ENCODE peak calls at places on chromosome 2, in seven cellular contexts. U is K562, J is upper lobe of left lung, Z is stomach, O is GM23338, P is prostate gland, W is HCT116. D is an unnamed sample.

GRCh38 chr2:70942900-70943871 is 7.5 kb downstream of the ATP6V1B1 start:
- DNase-seq in U (no peak), J (peak), Z (no peak), O (no peak), P (no peak), W (no peak), D (no peak)

GRCh38 chr2:120480903-120481445 is 135.0 kb downstream of the INHBB start:
- DNase-seq in U (no peak), J (no peak), Z (no peak), O (no peak), P (peak), W (no peak), D (no peak)

GRCh38 chr2:74441111-74441689 is 537 bp downstream of the RTKN start:
- DNase-seq in U (no peak), J (no peak), Z (no peak), O (peak), P (no peak), W (no peak), D (no peak)

GRCh38 chr2:71157124-71157802 is 26.8 kb downstream of the MPHOSPH10 start:
- DNase-seq in U (peak), J (peak), Z (peak), O (peak), P (peak), W (peak), D (peak)

GRCh38 chr2:109382236-109382930 is 231.4 kb downstream of the SEPTIN10 start:
- DNase-seq in U (no peak), J (peak), Z (peak), O (no peak), P (no peak), W (no peak), D (no peak)

GRCh38 chr2:198100323-198100722 is 295.9 kb downstream of the PLCL1 start:
- DNase-seq in U (peak), J (no peak), Z (no peak), O (no peak), P (no peak), W (no peak), D (no peak)

GRCh38 chr2:12619975-12620374 is 96.8 kb upstream of the TRIB2 start:
- DNase-seq in U (no peak), J (no peak), Z (no peak), O (no peak), P (no peak), W (no peak), D (no peak)

GRCh38 chr2:133241231-133241575 is 327.1 kb downstream of the NCKAP5 start:
- DNase-seq in U (no peak), J (no peak), Z (no peak), O (no peak), P (no peak), W (no peak), D (no peak)

GRCh38 chr2:109322111-109322510 is 193.1 kb downstream of the SH3RF3 start:
- DNase-seq in U (no peak), J (peak), Z (peak), O (no peak), P (peak), W (no peak), D (peak)

GRCh38 chr2:119864318-119864717 is 104.6 kb downstream of the PTPN4 start:
- DNase-seq in U (no peak), J (no peak), Z (no peak), O (no peak), P (no peak), W (no peak), D (no peak)

GRCh38 chr2:8006181-8006580 is 675.7 kb upstream of the ID2 start:
- DNase-seq in U (no peak), J (no peak), Z (no peak), O (no peak), P (no peak), W (no peak), D (no peak)

GRCh38 chr2:214747992-214748391 is 61.5 kb downstream of the BARD1 start:
- DNase-seq in U (no peak), J (no peak), Z (no peak), O (no peak), P (no peak), W (no peak), D (no peak)

GRCh38 chr2:85795331-85796045 is 41.7 kb downstream of the ATOH8 start:
- DNase-seq in U (no peak), J (no peak), Z (no peak), O (no peak), P (no peak), W (no peak), D (peak)

GRCh38 chr2:45821558-45822271 is 170.2 kb downstream of the PRKCE start:
- DNase-seq in U (no peak), J (peak), Z (peak), O (no peak), P (peak), W (peak), D (peak)

GRCh38 chr2:190846746-190847145 is 33.9 kb upstream of the GLS start:
- DNase-seq in U (no peak), J (no peak), Z (no peak), O (no peak), P (no peak), W (no peak), D (no peak)

GRCh38 chr2:203853722-203854121 is 13.8 kb upstream of the CTLA4 start:
- DNase-seq in U (no peak), J (no peak), Z (no peak), O (no peak), P (no peak), W (no peak), D (no peak)

GRCh38 chr2:158656492-158657190 is 138.5 kb upstream of the DAPL1 start:
- DNase-seq in U (no peak), J (no peak), Z (no peak), O (no peak), P (no peak), W (no peak), D (no peak)

GRCh38 chr2:220000586-220000985 is 373.2 kb downstream of the SLC4A3 start:
- DNase-seq in U (no peak), J (no peak), Z (no peak), O (no peak), P (no peak), W (no peak), D (no peak)

GRCh38 chr2:158255257-158255656 is 153.6 kb downstream of the UPP2 start:
- DNase-seq in U (no peak), J (no peak), Z (no peak), O (no peak), P (no peak), W (no peak), D (no peak)

GRCh38 chr2:163187119-163187518 is 348.6 kb upstream of the KCNH7 start:
- DNase-seq in U (no peak), J (no peak), Z (no peak), O (no peak), P (no peak), W (no peak), D (no peak)

GRCh38 chr2:178111743-178112142 is 494 bp upstream of the RBM45 start:
- DNase-seq in U (no peak), J (no peak), Z (no peak), O (no peak), P (no peak), W (no peak), D (no peak)

GRCh38 chr2:33204945-33205344 is 258.2 kb downstream of the LTBP1 start:
- DNase-seq in U (no peak), J (no peak), Z (no peak), O (no peak), P (no peak), W (no peak), D (no peak)

GRCh38 chr2:68475110-68475509 is 7.7 kb downstream of the APLF start:
- DNase-seq in U (no peak), J (no peak), Z (no peak), O (no peak), P (no peak), W (no peak), D (no peak)

GRCh38 chr2:232455426-232456255 is at the start of gene ALPI:
- DNase-seq in U (peak), J (peak), Z (no peak), O (no peak), P (no peak), W (no peak), D (peak)

GRCh38 chr2:161418715-161419337 is 2.7 kb downstream of the TBR1 start:
- DNase-seq in U (no peak), J (no peak), Z (no peak), O (peak), P (no peak), W (no peak), D (peak)

GRCh38 chr2:43083710-43084698 is 142.4 kb downstream of the ZFP36L2 start:
- DNase-seq in U (peak), J (no peak), Z (no peak), O (peak), P (peak), W (no peak), D (no peak)

GRCh38 chr2:152042636-152043615 is 55.9 kb downstream of the CACNB4 start:
- DNase-seq in U (no peak), J (no peak), Z (no peak), O (peak), P (no peak), W (no peak), D (no peak)

GRCh38 chr2:215830313-215830712 is 183.0 kb downstream of the MREG start:
- DNase-seq in U (peak), J (peak), Z (peak), O (no peak), P (no peak), W (peak), D (peak)
- TF ChIP-seq POLR2AphosphoS5 in U (no peak), J (peak), Z (peak), O (no peak), P (no peak), W (no peak), D (no peak)

DNA sequence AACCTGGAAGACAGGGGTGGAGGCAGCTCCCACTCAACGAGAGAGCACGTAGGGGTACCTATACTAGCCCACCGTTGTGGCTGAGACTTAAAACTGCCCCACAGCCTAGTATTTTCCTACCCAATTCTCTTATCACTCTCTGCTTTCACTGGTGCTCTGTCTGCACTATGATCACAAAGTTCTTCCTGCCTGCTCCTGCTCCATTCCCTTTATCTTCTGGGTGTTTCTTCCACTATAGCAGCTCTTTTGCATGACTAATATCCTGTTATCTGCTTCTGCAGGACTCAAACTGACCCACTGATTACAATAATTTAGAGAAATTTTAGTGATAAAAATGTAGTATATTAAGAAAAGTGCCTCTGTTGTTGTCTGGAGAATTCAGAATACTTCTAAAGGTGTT is 184.8 kb downstream of the LRP1B start:
- DNase-seq in U (no peak), J (no peak), Z (no peak), O (no peak), P (no peak), W (no peak), D (no peak)
- TF ChIP-seq CTCF in U (no peak), J (no peak), Z (no peak), O (no peak), P (no peak), W (no peak), D (no peak)

GRCh38 chr2:39593439-39594393 is 72.0 kb upstream of the TMEM178A start:
- DNase-seq in U (no peak), J (peak), Z (peak), O (peak), P (peak), W (peak), D (no peak)
- TF ChIP-seq POLR2AphosphoS5 in U (no peak), J (no peak), Z (peak), O (no peak), P (peak), W (no peak), D (no peak)

GRCh38 chr2:25980951-25981350 is 1.3 kb downstream of the KIF3C start:
- DNase-seq in U (no peak), J (no peak), Z (no peak), O (no peak), P (no peak), W (no peak), D (no peak)
- TF ChIP-seq CTCF in U (no peak), J (no peak), Z (no peak), O (no peak), P (no peak), W (no peak), D (no peak)

DNA sequence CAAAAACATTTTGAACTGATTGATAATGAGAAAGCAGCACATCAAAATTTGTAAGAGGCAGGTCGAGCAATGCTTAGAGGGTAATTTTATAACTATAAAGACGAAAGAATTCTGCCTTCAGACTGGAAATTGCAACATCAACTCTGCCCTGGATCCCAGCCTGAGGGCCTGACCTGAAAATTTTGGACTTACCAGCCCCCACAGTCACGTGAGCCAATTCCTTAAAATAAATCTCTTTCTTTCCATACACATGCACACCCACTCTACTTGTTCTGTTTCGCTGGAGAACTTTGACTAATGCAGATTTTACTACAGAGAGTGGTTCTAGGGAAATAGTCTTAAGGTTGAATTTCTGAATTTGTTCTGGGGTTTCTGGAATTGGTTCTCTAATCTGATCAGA is 14.6 kb upstream of the ACOXL start:
- DNase-seq in U (no peak), J (no peak), Z (no peak), O (no peak), P (no peak), W (no peak), D (no peak)
- TF ChIP-seq POLR2AphosphoS5 in U (no peak), J (no peak), Z (no peak), O (no peak), P (no peak), W (no peak), D (no peak)

GRCh38 chr2:10912796-10913445 is 1.2 kb downstream of the KCNF1 start:
- DNase-seq in U (no peak), J (no peak), Z (no peak), O (no peak), P (no peak), W (no peak), D (no peak)

GRCh38 chr2:10915236-10915635 is 3.5 kb downstream of the KCNF1 start:
- DNase-seq in U (no peak), J (no peak), Z (no peak), O (no peak), P (no peak), W (no peak), D (no peak)

GRCh38 chr2:10915731-10916331 is 4.1 kb downstream of the KCNF1 start:
- DNase-seq in U (no peak), J (no peak), Z (no peak), O (no peak), P (no peak), W (no peak), D (no peak)

GRCh38 chr2:10913501-10914271 is 2.0 kb downstream of the KCNF1 start:
- DNase-seq in U (no peak), J (no peak), Z (no peak), O (no peak), P (no peak), W (no peak), D (no peak)

GRCh38 chr2:10914272-10914693 is 2.5 kb downstream of the KCNF1 start:
- DNase-seq in U (peak), J (no peak), Z (no peak), O (peak), P (no peak), W (no peak), D (peak)
- TF ChIP-seq CTCF in U (peak), J (no peak), Z (no peak), O (peak), P (no peak), W (peak), D (peak)

GRCh38 chr2:241199897-241200821 is 11.7 kb downstream of the ANO7 start:
- DNase-seq in U (peak), J (no peak), Z (no peak), O (no peak), P (no peak), W (no peak), D (no peak)
- TF ChIP-seq POLR2AphosphoS5 in U (no peak), J (no peak), Z (no peak), O (no peak), P (no peak), W (no peak), D (no peak)

DNA sequence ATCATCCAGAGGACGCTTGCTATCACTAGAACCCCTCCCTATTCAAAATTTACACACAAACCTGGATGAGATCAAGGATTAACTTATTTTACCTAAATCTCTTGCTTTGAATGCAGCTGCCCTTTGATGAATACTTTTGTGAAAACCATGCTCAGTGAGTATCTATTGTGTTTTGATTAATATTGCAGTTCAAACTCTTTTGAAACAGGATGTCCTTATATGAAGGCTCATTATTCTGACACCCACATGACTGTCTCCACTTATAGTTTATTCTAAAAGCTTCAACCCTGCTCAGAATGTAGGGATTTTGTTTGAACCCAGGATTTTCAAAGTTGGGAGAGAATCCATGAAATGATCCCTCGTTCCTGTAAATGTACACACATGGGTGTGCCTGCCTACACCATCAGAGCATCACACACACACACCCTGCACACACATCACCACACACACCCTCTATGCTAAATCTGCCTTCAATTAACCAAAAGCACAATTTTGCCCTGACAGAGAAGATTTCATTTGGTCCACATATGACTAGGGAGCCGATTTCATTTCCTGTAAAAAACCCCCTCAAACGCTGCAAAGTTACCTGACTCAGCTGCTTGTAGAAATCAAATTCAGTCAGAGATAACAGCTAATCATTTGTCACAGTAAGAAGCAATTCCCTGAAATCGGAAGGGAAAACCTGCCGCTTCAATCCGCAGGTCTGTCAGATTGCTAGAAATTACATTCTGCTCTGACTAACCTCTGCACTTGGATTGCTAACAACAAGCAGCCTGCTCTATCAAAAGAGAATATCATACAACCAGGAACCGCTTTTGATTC is 65.2 kb downstream of the ZEB2 start:
- DNase-seq in U (no peak), J (no peak), Z (no peak), O (no peak), P (no peak), W (no peak), D (no peak)
- TF ChIP-seq CTCF in U (no peak), J (no peak), Z (no peak), O (no peak), P (no peak), W (no peak), D (no peak)